ENCODE peak calls at places on chromosomes 4 and X, in ten cellular contexts. G is endothelial cell of umbilical vein, H is K562, D is HepG2, L is endodermal cell, V is IMR-90, I is mammary epithelial cell, Z is DND-41, W is fibroblast of lung, F is PC-3. C is an unnamed sample.

GRCh38 chrX:54043696-54044125 is 562 bp downstream of the PHF8 start:
- DNase-seq in L (peak; percentile 75), H (peak; percentile 47), D (no peak), G (no peak), F (peak; percentile 33), W (peak; percentile 30), V (peak; percentile 10), I (peak; percentile 38), Z (peak; percentile 40), C (peak; percentile 77)

GRCh38 chr4:13240066-13240465 is 244.1 kb downstream of the RAB28 start:
- DNase-seq in I (peak; percentile 68), W (peak; percentile 93), G (no peak), L (no peak), F (peak; percentile 35), H (no peak), Z (no peak), V (no peak), D (no peak), C (no peak)

GRCh38 chr4:176964116-176964691 is 171.5 kb upstream of the VEGFC start:
- DNase-seq in W (no peak), H (no peak), V (no peak), D (no peak), Z (peak; percentile 19), G (no peak), L (peak; percentile 70), F (peak; percentile 46), I (peak; percentile 32), C (no peak)

GRCh38 chr4:12852338-12853307 is 631.5 kb downstream of the RAB28 start:
- DNase-seq in F (peak; percentile 73), D (peak; percentile 76), W (peak; percentile 55), V (peak; percentile 52), H (no peak), I (peak; percentile 59), Z (no peak), G (peak; percentile 49), L (peak; percentile 54), C (peak; percentile 73)

GRCh38 chr4:85787133-85787532 is 312.2 kb downstream of the ARHGAP24 start:
- DNase-seq in W (peak; percentile 82), G (peak; percentile 81), Z (no peak), H (no peak), L (no peak), I (peak; percentile 60), V (peak; percentile 93), D (no peak), F (peak; percentile 86), C (no peak)

GRCh38 chr4:163606885-163607284 is 112.4 kb downstream of the TMA16 start:
- DNase-seq in Z (no peak), H (no peak), G (no peak), F (no peak), V (no peak), L (no peak), D (no peak), I (no peak), W (no peak), C (no peak)

GRCh38 chrX:33053001-33053400 is 158.3 kb downstream of the DMD start:
- DNase-seq in I (no peak), D (no peak), V (no peak), W (no peak), G (no peak), L (no peak), F (no peak), H (no peak), Z (no peak), C (no peak)

GRCh38 chr4:113053883-113054282 is 4.4 kb downstream of the ANK2 start:
- DNase-seq in W (no peak), H (no peak), L (no peak), G (no peak), I (no peak), V (no peak), D (no peak), F (no peak), Z (no peak), C (no peak)

GRCh38 chr4:84615355-84615754 is 32.4 kb downstream of the CDS1 start:
- DNase-seq in H (no peak), L (no peak), F (no peak), G (no peak), W (no peak), D (no peak), Z (no peak), V (no peak), I (no peak), C (no peak)

GRCh38 chr4:1371151-1371830 is 24.3 kb downstream of the UVSSA start:
- DNase-seq in I (no peak), L (peak; percentile 31), H (no peak), D (no peak), Z (no peak), W (no peak), V (no peak), G (no peak), F (no peak), C (no peak)

GRCh38 chr4:139889194-139889762 is 223.7 kb downstream of the MGST2 start:
- DNase-seq in G (no peak), D (no peak), H (no peak), L (no peak), F (peak; percentile 73), Z (no peak), I (peak; percentile 91), V (no peak), W (no peak), C (no peak)

GRCh38 chrX:152635941-152636340 is 1.8 kb upstream of the GABRQ start:
- DNase-seq in Z (peak; percentile 5), L (peak; percentile 84), I (peak; percentile 23), V (peak; percentile 50), W (peak; percentile 56), D (peak; percentile 27), H (peak; percentile 31), G (peak; percentile 46), F (peak; percentile 71), C (peak; percentile 74)

GRCh38 chr4:61299316-61299715 is 99.2 kb downstream of the ADGRL3 start:
- DNase-seq in L (no peak), W (no peak), Z (no peak), G (no peak), F (no peak), I (no peak), D (no peak), V (no peak), H (no peak), C (no peak)

GRCh38 chr4:36402008-36402758 is 120.8 kb downstream of the DTHD1 start:
- DNase-seq in V (no peak), Z (no peak), L (no peak), D (no peak), H (no peak), W (no peak), F (no peak), I (no peak), G (no peak), C (no peak)

GRCh38 chrX:9656277-9656676 is 109.4 kb downstream of the GPR143 start:
- DNase-seq in F (peak; percentile 27), G (no peak), L (no peak), H (no peak), V (peak; percentile 31), Z (no peak), W (no peak), D (peak; percentile 57), I (no peak), C (no peak)

GRCh38 chr4:7553280-7553679 is 118.5 kb upstream of the PSAPL1 start:
- DNase-seq in I (no peak), F (no peak), L (no peak), W (no peak), Z (no peak), V (no peak), D (no peak), G (no peak), H (no peak), C (no peak)

GRCh38 chr4:7552466-7552865 is 117.7 kb upstream of the PSAPL1 start:
- DNase-seq in H (no peak), G (no peak), L (no peak), Z (no peak), F (no peak), W (no peak), D (no peak), I (no peak), V (no peak), C (no peak)

GRCh38 chr4:7557447-7557846 is 122.7 kb upstream of the PSAPL1 start:
- DNase-seq in D (peak; percentile 21), I (peak; percentile 88), H (no peak), F (peak; percentile 84), V (peak; percentile 82), Z (no peak), W (peak; percentile 90), L (no peak), G (no peak), C (no peak)

GRCh38 chr4:7556558-7556957 is 121.8 kb upstream of the PSAPL1 start:
- DNase-seq in H (no peak), V (no peak), W (no peak), Z (no peak), F (no peak), L (no peak), D (no peak), G (no peak), I (no peak), C (no peak)

GRCh38 chr4:7554885-7555284 is 120.2 kb upstream of the PSAPL1 start:
- DNase-seq in G (no peak), D (peak; percentile 23), Z (no peak), L (peak; percentile 63), H (no peak), I (no peak), W (no peak), F (peak; percentile 3), V (no peak), C (no peak)
- H3K9me3 ChIP-seq in G (peaks cover 4% of the 10 kb centered on the region), D (peaks cover 43% of the 10 kb centered on the region), Z (peaks cover 21% of the 10 kb centered on the region), L (peaks cover 18% of the 10 kb centered on the region), H (no peaks in the 10 kb centered on the region), I (peaks cover 25% of the 10 kb centered on the region), W (peaks cover 2% of the 10 kb centered on the region), F (no peaks in the 10 kb centered on the region), V (peaks cover 18% of the 10 kb centered on the region), C (no peaks in the 10 kb centered on the region)

GRCh38 chr4:48203819-48204218 is 65.8 kb downstream of the TEC start:
- DNase-seq in H (peak; percentile 61), D (no peak), Z (no peak), V (no peak), I (no peak), L (no peak), F (no peak), W (no peak), G (no peak), C (no peak)
- H3K9ac ChIP-seq in H (peak overlapping the region; percentile 32), D (no peak overlapping the region), Z (no peak overlapping the region), V (no peak overlapping the region), I (no peak overlapping the region), L (no peak overlapping the region), F (no peak overlapping the region), W (no peak overlapping the region), G (no peak overlapping the region), C (no peak overlapping the region)

GRCh38 chr4:153465922-153466636 is at the start of gene TMEM131L:
- DNase-seq in I (peak; percentile 64), V (peak; percentile 52), L (peak; percentile 90), Z (peak; percentile 81), H (peak; percentile 91), D (peak; percentile 29), G (peak; percentile 68), W (peak; percentile 64), F (peak; percentile 53), C (peak; percentile 93)
- TF ChIP-seq CTCF in I (no peak), V (no peak), L (peak; percentile 46), Z (peak; percentile 37), H (peak; percentile 46), D (peak; percentile 23), G (peak; percentile 17), W (no peak), F (no peak), C (peak; percentile 22)

DNA sequence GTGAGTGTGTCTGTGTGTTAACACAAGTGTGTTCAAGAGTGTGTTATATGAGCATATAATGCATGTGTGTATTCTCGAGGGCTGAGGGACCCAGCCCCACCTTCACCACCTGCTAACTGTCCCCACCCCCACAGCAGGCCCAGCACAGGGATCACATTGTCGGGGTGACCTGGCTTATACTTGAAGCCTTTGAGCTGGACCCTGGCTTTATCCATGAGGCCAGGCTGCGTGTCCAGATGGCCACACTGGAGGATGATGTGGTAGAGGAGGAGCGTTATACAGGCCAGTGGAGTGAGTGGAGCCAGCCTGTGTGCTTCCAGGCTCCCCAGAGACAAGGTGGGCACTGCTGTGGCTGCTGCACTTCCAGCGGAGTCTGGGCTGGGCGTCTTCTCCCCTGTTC is 7.6 kb downstream of the IL9R start:
- DNase-seq in V (no peak), H (no peak), G (no peak), Z (no peak), L (no peak), D (no peak), W (no peak), F (no peak), I (no peak), C (no peak)
- H3K9me3 ChIP-seq in V (peaks cover 3% of the 10 kb centered on the region), H (no peaks in the 10 kb centered on the region), G (no peaks in the 10 kb centered on the region), Z (no peaks in the 10 kb centered on the region), L (peaks cover 30% of the 10 kb centered on the region), D (no peaks in the 10 kb centered on the region), W (no peaks in the 10 kb centered on the region), F (no peaks in the 10 kb centered on the region), I (peaks cover 5% of the 10 kb centered on the region), C (no peaks in the 10 kb centered on the region)

C was measured in neural progenitor cell.